ENCODE peak calls at places on chromosomes 3 and 15, in seven cellular contexts. Z is MM.1S; J is activated naive CD4-positive, alpha-beta T cell treated with anti-CD3 and anti-CD28 coated beads for 36 hours; N is mesenchymal stem cell; M is AG09309; T is brain microvascular endothelial cell; W is NCI-H524. C is an unnamed sample.

GRCh38 chr15:75785771-75786563 is 57.3 kb upstream of the UBE2Q2 start:
- DNase-seq in Z (no peak), J (no peak), N (peak; percentile 44), M (no peak), T (no peak), W (peak; percentile 95), C (no peak)

GRCh38 chr3:39362812-39363211 is 20.4 kb upstream of the SLC25A38 start:
- DNase-seq in Z (no peak), J (no peak), N (no peak), M (no peak), T (no peak), W (no peak), C (no peak)

GRCh38 chr3:148880681-148881080 is 15.6 kb downstream of the CPA3 start:
- DNase-seq in Z (peak; percentile 45), J (no peak), N (no peak), M (no peak), T (no peak), W (peak; percentile 35), C (no peak)

GRCh38 chr3:39541917-39542329 is 74.4 kb downstream of the MOBP start:
- DNase-seq in Z (peak; percentile 49), J (no peak), N (peak; percentile 29), M (no peak), T (no peak), W (peak; percentile 40), C (no peak)

GRCh38 chr3:45659661-45660566 is 29.3 kb upstream of the SACM1L start:
- DNase-seq in Z (peak; percentile 36), J (peak; percentile 45), N (peak; percentile 90), M (no peak), T (peak; percentile 81), W (peak; percentile 73), C (no peak)

GRCh38 chr3:184341925-184342324 is 4.5 kb downstream of the FAM131A start:
- DNase-seq in Z (no peak), J (no peak), N (no peak), M (no peak), T (no peak), W (no peak), C (no peak)

GRCh38 chr15:33864360-33865075 is 103.8 kb upstream of the CHRM5 start:
- DNase-seq in Z (no peak), J (no peak), N (peak; percentile 76), M (no peak), T (no peak), W (no peak), C (no peak)

GRCh38 chr15:99508807-99509311 is 56.9 kb upstream of the MEF2A start:
- DNase-seq in Z (no peak), J (no peak), N (no peak), M (no peak), T (no peak), W (no peak), C (no peak)

GRCh38 chr3:99128740-99129505 is 227.4 kb upstream of the DCBLD2 start:
- DNase-seq in Z (no peak), J (no peak), N (peak; percentile 96), M (peak; percentile 92), T (peak; percentile 96), W (no peak), C (peak; percentile 94)

GRCh38 chr3:4228295-4228694 is 74.9 kb upstream of the SETMAR start:
- DNase-seq in Z (no peak), J (no peak), N (no peak), M (no peak), T (no peak), W (peak; percentile 95), C (no peak)

GRCh38 chr3:177835917-177836316 is 638.6 kb upstream of the TBL1XR1 start:
- DNase-seq in Z (no peak), J (no peak), N (peak; percentile 91), M (peak; percentile 45), T (peak; percentile 95), W (no peak), C (peak; percentile 95)

GRCh38 chr15:45429974-45430792 is 51.8 kb upstream of the GATM start:
- DNase-seq in Z (peak; percentile 70), J (peak; percentile 83), N (peak; percentile 62), M (no peak), T (peak; percentile 29), W (no peak), C (no peak)

GRCh38 chr3:195240171-195240701 is 30.7 kb downstream of the XXYLT1 start:
- DNase-seq in Z (no peak), J (no peak), N (no peak), M (no peak), T (no peak), W (no peak), C (no peak)

GRCh38 chr3:139948898-139949297 is 13.9 kb downstream of the CLSTN2 start:
- DNase-seq in Z (no peak), J (no peak), N (no peak), M (no peak), T (no peak), W (no peak), C (no peak)

GRCh38 chr3:83438177-83438576 is 1520.6 kb upstream of the CADM2 start:
- DNase-seq in Z (no peak), J (no peak), N (no peak), M (no peak), T (peak; percentile 0), W (no peak), C (peak; percentile 11)

GRCh38 chr3:25610167-25610566 is 54.5 kb downstream of the TOP2B start:
- DNase-seq in Z (no peak), J (no peak), N (no peak), M (no peak), T (no peak), W (no peak), C (no peak)

GRCh38 chr15:60003243-60004018 is 680 bp upstream of the FOXB1 start:
- DNase-seq in Z (no peak), J (peak; percentile 21), N (no peak), M (no peak), T (no peak), W (peak; percentile 67), C (no peak)

GRCh38 chr15:79539426-79539825 is 107.3 kb downstream of the MINAR1 start:
- DNase-seq in Z (no peak), J (no peak), N (no peak), M (no peak), T (no peak), W (no peak), C (no peak)

GRCh38 chr15:88651971-88652370 is 13.2 kb downstream of the ISG20 start:
- DNase-seq in Z (no peak), J (peak; percentile 10), N (no peak), M (no peak), T (no peak), W (no peak), C (no peak)

GRCh38 chr15:80105193-80105984 is 45.9 kb downstream of the ZFAND6 start:
- DNase-seq in Z (no peak), J (no peak), N (peak; percentile 73), M (peak; percentile 55), T (no peak), W (no peak), C (peak; percentile 9)

GRCh38 chr3:71579301-71579933 is 4.1 kb downstream of the FOXP1 start:
- DNase-seq in Z (no peak), J (no peak), N (no peak), M (no peak), T (no peak), W (no peak), C (no peak)

GRCh38 chr15:99249270-99249817 is at the start of gene TTC23:
- DNase-seq in Z (no peak), J (no peak), N (peak; percentile 93), M (peak; percentile 59), T (peak; percentile 85), W (no peak), C (peak; percentile 66)

GRCh38 chr3:64046527-64046926 is 23.2 kb upstream of the PSMD6 start:
- DNase-seq in Z (no peak), J (no peak), N (no peak), M (no peak), T (no peak), W (no peak), C (no peak)

GRCh38 chr15:89876736-89877135 is 17.1 kb downstream of the AP3S2 start:
- DNase-seq in Z (no peak), J (no peak), N (no peak), M (no peak), T (no peak), W (no peak), C (no peak)

GRCh38 chr3:9782777-9783176 is 9.5 kb downstream of the TADA3 start:
- DNase-seq in Z (no peak), J (no peak), N (no peak), M (no peak), T (no peak), W (peak; percentile 41), C (no peak)

GRCh38 chr3:126557415-126557745 is 1.4 kb downstream of the C3orf22 start:
- DNase-seq in Z (no peak), J (no peak), N (no peak), M (no peak), T (no peak), W (no peak), C (no peak)

GRCh38 chr3:114418724-114419543 is 125.1 kb downstream of the TIGIT start:
- DNase-seq in Z (peak; percentile 72), J (no peak), N (peak; percentile 85), M (peak; percentile 90), T (peak; percentile 43), W (peak; percentile 84), C (peak; percentile 65)

GRCh38 chr15:56929389-56929788 is 10.9 kb downstream of the TCF12 start:
- DNase-seq in Z (no peak), J (no peak), N (peak; percentile 56), M (no peak), T (peak; percentile 23), W (no peak), C (peak; percentile 54)

GRCh38 chr3:67291287-67292252 is 293.5 kb downstream of the KBTBD8 start:
- DNase-seq in Z (no peak), J (no peak), N (no peak), M (no peak), T (no peak), W (no peak), C (no peak)

GRCh38 chr15:40344631-40345120 is 3.9 kb upstream of the CCDC9B start:
- DNase-seq in Z (peak; percentile 60), J (peak; percentile 85), N (peak; percentile 75), M (no peak), T (peak; percentile 53), W (peak; percentile 65), C (no peak)

GRCh38 chr3:29247088-29247745 is 33.7 kb upstream of the RBMS3 start:
- DNase-seq in Z (peak; percentile 9), J (no peak), N (no peak), M (no peak), T (no peak), W (no peak), C (no peak)

GRCh38 chr3:11559816-11560633 is 83.7 kb downstream of the VGLL4 start:
- DNase-seq in Z (no peak), J (no peak), N (no peak), M (no peak), T (no peak), W (no peak), C (no peak)

GRCh38 chr3:30034246-30034991 is 572.0 kb upstream of the TGFBR2 start:
- DNase-seq in Z (no peak), J (no peak), N (no peak), M (no peak), T (no peak), W (no peak), C (no peak)

GRCh38 chr3:196198771-196199753 is 12.1 kb downstream of the ZDHHC19 start:
- DNase-seq in Z (no peak), J (no peak), N (no peak), M (no peak), T (no peak), W (peak; percentile 40), C (no peak)

GRCh38 chr3:173660645-173661299 is 263.2 kb downstream of the NLGN1 start:
- DNase-seq in Z (no peak), J (no peak), N (peak; percentile 44), M (no peak), T (peak; percentile 5), W (no peak), C (no peak)

GRCh38 chr15:63006032-63006878 is 36.3 kb upstream of the TPM1 start:
- DNase-seq in Z (no peak), J (no peak), N (peak; percentile 62), M (no peak), T (no peak), W (no peak), C (no peak)

GRCh38 chr15:82081904-82082810 is 36.3 kb upstream of the MEX3B start:
- DNase-seq in Z (no peak), J (no peak), N (peak; percentile 88), M (peak; percentile 71), T (peak; percentile 96), W (no peak), C (peak; percentile 85)

GRCh38 chr3:155661730-155662129 is 83.1 kb downstream of the PLCH1 start:
- DNase-seq in Z (no peak), J (no peak), N (no peak), M (no peak), T (no peak), W (no peak), C (no peak)

C was measured in skeletal muscle cell.